ENCODE peak calls at places on chromosomes 3 and 15, in five cellular contexts. R, V, S, Q and Y are unnamed samples.

GRCh38 chr15:40894689-40895308 is 549 bp downstream of the VPS18 start:
- ATAC-seq in R (peak), V (peak), S (peak), Q (peak), Y (peak)

GRCh38 chr3:105800320-105800719 is 68.5 kb downstream of the CBLB start:
- ATAC-seq in S (no peak), R (no peak), Q (no peak), V (no peak), Y (no peak)

GRCh38 chr3:9301798-9302197 is 52.4 kb upstream of the SRGAP3 start:
- ATAC-seq in R (no peak), Q (no peak), S (no peak), V (no peak), Y (no peak)

GRCh38 chr3:56347219-56347871 is 120.9 kb downstream of the ERC2 start:
- ATAC-seq in R (no peak), Q (peak), S (no peak), V (peak), Y (no peak)

GRCh38 chr3:107986505-107986904 is 104.3 kb downstream of the CD47 start:
- ATAC-seq in V (no peak), Q (no peak), R (no peak), S (no peak), Y (peak)

GRCh38 chr3:30952786-30953185 is 58.3 kb upstream of the GADL1 start:
- ATAC-seq in S (no peak), R (no peak), V (no peak), Q (no peak), Y (no peak)

GRCh38 chr15:89329329-89330084 is 5.1 kb downstream of the POLG start:
- ATAC-seq in Q (no peak), S (no peak), R (no peak), V (no peak), Y (no peak)

GRCh38 chr3:170634663-170635096 is 48.8 kb upstream of the SLC7A14 start:
- ATAC-seq in V (no peak), S (no peak), R (no peak), Q (no peak), Y (no peak)

GRCh38 chr3:81728766-81729544 is 32.5 kb downstream of the GBE1 start:
- ATAC-seq in S (peak), R (no peak), Q (no peak), V (no peak), Y (no peak)

GRCh38 chr3:119990888-119991287 is 103.4 kb downstream of the GSK3B start:
- ATAC-seq in R (no peak), V (no peak), Q (no peak), S (no peak), Y (no peak)

GRCh38 chr3:135246027-135246426 is 451.0 kb downstream of the EPHB1 start:
- ATAC-seq in Q (no peak), S (no peak), V (no peak), R (no peak), Y (no peak)

GRCh38 chr3:29686889-29687592 is 406.2 kb downstream of the RBMS3 start:
- ATAC-seq in R (no peak), Q (no peak), V (no peak), S (no peak), Y (no peak)
- TF ChIP-seq EP300 in R (no peak), Q (no peak), V (no peak), S (no peak), Y (no peak)

DNA sequence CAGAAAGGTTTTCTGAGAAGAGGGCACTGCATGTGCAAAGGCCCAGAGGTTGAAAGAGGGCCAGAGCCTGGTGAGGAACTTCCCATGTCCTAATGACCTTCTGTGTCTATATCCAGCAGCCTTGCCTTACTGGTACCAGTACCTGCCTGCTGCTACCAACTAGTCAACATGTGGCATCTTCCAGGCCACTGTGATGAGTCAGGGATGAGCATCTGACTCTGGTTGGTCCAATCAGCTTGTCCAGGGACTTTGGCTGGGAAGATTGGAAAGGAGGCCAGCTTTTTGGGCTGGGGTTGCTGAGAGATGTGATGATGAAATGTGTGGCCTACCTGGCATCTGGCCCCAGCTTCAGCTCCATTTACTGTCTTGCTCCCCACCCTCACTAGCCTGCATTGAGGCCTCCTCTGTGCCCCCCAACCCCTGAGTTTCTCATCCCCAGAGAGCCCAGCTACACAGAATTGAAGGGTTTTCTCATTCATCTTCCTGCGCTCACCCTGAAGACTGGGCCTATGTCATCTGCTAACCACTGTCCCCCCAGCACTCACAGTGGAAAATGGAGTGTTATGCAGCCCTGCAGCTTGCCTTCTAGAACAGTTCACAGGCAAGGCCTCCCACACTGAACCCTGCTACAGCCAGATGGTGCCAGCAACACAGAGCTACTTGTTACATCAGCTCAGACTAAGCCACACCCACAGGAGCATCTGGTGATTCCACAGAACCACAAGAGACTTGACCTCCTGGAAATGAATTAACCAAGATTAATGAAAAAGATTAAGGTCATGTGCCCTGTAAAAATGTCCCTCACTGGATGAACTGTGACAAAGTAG is 1.3 kb upstream of the TWF2 start:
- ATAC-seq in S (no peak), R (no peak), V (peak), Q (peak), Y (peak)
- H3K27ac ChIP-seq in S (peak), R (no peak), V (peak), Q (peak), Y (peak)

GRCh38 chr3:188231454-188231853 is 77.5 kb downstream of the LPP start:
- ATAC-seq in Q (no peak), R (no peak), V (no peak), S (no peak), Y (peak)

GRCh38 chr3:188230962-188231361 is 77.0 kb downstream of the LPP start:
- ATAC-seq in R (no peak), Q (no peak), S (peak), V (no peak), Y (peak)

GRCh38 chr3:188227442-188227841 is 73.5 kb downstream of the LPP start:
- ATAC-seq in V (no peak), Q (no peak), R (no peak), S (no peak), Y (no peak)

GRCh38 chr3:188229726-188230125 is 75.8 kb downstream of the LPP start:
- ATAC-seq in Q (no peak), V (no peak), R (peak), S (no peak), Y (no peak)

GRCh38 chr3:188229177-188229576 is 75.2 kb downstream of the LPP start:
- ATAC-seq in V (no peak), R (no peak), S (no peak), Q (no peak), Y (no peak)
- TF ChIP-seq EP300 in V (no peak), R (no peak), S (no peak), Q (no peak), Y (no peak)

DNA sequence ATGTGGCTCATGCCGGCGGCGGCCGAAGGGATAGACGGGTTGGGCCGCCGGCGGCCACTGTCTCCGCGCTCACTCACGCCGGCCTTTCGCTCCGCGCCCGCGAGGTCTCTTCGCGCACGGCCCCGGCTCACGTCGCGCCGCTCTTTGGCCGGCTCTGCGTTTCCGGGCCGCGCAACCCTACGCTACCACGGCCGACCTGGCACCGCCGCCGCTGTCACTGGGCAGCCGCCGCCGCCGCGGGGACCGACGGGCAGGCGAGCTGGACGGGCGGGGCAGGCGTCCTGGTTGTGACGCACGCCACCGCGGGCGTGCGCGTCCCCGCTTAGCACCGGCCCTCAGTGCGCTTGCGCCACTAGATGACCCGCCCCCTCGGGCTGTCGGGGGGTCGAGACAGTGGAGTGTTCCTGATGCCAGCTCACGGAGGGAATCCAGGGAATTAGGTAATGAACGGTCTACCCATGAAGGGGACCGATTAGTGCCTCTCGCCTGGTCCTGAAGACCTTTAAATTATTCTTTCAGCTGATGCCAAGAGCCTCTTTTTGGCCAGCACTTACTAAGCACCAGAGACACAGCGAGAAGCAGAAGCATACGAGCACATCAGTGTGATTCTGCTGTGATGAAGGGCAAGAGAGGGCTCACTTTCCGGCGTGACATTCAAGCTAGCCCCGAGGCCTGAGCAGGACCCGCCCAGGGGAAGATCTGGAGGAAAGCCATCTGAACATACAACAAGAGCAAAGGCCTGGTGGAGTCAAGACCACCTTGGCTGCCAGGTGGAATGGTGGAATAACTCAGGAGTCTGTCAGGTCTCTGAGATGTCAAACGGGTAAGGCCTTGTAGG is at the start of gene PRKAR2A:
- ATAC-seq in V (peak), R (peak), Q (peak), S (peak), Y (peak)
- H3K27ac ChIP-seq in V (peak), R (peak), Q (peak), S (peak), Y (peak)

GRCh38 chr3:186810597-186810996 is 4.3 kb upstream of the RFC4 start:
- ATAC-seq in Q (no peak), S (no peak), R (no peak), V (no peak), Y (no peak)

GRCh38 chr3:186802701-186803100 is 3.6 kb downstream of the RFC4 start:
- ATAC-seq in Q (no peak), V (no peak), R (no peak), S (no peak), Y (no peak)

GRCh38 chr3:186807231-186807630 is 949 bp upstream of the RFC4 start:
- ATAC-seq in S (no peak), Q (no peak), R (peak), V (peak), Y (no peak)

DNA sequence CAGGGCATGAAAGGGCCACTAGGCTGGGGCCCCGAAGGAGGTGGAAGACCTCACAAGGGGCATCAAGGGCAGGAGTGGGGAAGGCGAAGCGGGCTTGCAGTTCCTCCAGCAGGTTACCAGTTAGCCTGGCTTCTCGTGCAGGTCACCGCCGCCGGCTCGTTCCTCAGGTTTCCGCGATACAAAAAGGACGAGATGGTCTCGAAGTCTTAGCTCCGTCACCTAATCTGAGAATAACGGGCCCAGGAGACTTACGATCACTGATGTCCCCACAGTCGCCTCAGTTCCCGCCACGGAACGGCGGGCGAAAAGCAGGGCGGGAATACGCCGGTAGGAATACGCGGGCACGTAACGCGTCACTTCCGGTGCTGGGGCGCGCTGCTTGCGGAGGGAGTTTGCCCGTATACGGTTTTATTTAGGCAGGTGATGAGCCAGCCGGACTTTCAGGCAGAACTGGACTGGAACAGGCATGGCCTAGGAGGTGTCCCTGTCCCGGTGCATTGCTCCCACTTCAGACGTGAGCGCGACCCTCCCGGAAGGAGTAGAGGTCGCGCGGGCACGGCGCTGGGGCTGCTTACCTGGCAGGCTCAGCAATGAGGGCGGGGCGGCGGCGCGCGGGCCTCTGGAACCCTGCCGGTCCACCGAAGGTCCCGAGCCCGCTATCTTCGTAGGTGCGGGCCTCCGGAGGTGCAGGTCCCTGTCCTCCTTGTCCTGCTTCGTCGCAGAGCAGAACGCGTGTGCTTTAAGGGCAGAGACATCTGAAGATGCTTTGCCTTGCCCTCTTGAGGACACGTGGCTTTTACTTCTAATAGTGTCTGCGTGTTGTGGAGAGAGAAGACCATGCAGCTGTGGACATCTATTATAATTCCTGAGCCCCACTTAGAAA is at the start of gene RFC4:
- ATAC-seq in S (peak), Q (peak), R (peak), V (peak), Y (peak)
- TF ChIP-seq EP300 in S (no peak), Q (no peak), R (peak), V (no peak), Y (no peak)

GRCh38 chr3:141332436-141332835 is 35.9 kb upstream of the ZBTB38 start:
- ATAC-seq in Q (no peak), S (peak), R (peak), V (no peak), Y (no peak)
- H3K27ac ChIP-seq in Q (peak), S (peak), R (no peak), V (peak), Y (peak)

DNA sequence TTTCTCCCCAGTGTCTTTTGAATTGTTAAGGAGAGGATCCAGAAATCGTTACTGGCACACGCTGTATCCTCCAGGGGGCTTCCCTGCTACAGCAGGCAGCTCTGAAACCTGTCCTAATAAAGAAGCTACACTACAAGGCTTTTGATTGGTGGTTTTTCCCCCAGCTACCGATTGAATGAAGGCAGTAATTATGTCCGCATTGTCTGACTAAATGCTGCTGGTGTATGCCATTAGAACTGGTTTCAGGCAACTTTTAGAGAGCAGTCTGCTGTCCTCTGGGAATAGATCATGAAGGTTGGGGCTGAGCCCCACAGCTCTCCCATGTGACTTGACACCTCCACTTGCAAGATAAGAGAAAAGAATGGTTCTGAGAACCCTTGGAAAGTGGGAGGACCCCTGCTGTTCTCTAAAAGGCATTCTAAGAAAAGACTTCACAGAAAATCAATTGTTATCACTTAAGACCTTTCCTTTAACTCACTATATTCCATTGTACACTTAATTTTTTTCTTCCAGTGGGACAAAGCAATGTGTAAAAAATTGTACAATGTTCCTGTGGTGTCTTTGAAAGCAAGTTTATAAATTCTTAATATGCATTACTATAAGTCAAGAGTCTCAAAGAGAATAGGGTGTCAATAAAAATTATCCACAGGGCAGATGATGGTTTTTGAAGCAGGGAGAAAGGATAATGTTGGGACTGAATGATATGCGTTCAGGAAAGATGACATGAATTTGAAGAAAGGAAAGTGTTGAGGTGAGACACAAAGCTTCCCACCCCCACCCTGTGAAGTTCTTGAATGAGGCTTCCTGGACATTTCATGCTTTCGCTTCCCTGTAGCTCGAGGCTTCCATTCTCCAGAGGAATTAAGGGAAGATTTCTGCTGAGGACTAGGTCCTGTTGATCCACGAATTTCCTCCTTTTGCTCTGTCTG is 53.0 kb upstream of the DAZL start:
- ATAC-seq in V (peak), Q (no peak), S (no peak), R (no peak), Y (no peak)
- TF ChIP-seq EP300 in V (no peak), Q (no peak), S (no peak), R (no peak), Y (no peak)